ENCODE peak calls at places on chromosomes 11 and 22, in six cellular contexts. R is stimulated activated CD4-positive, alpha-beta T cell treated with anti-CD3 and anti-CD28 coated beads, Interleukin-12 subunit alpha, Interleukin-12 subunit beta, amount 100 ng/mL, for 48 hours; L is NCI-H748 treated with DMSO at 0.1 percent for 48 hours; G is mammary epithelial cell; N is GM04503; O is HEK293T. K is an unnamed sample.

GRCh38 chr22:42814215-42814614 is 42.9 kb downstream of the ARFGAP3 start:
- DNase-seq in R (no peak), O (no peak), G (no peak), L (peak; percentile 95), N (no peak), K (no peak)

GRCh38 chr11:62025429-62026105 is 58.1 kb upstream of the FTH1 start:
- DNase-seq in R (peak; percentile 36), L (no peak), G (peak; percentile 98), N (peak; percentile 87), O (peak; percentile 30), K (peak; percentile 91)

GRCh38 chr11:1854949-1855885 is 2.3 kb downstream of the LSP1 start:
- DNase-seq in O (no peak), L (no peak), N (no peak), G (no peak), R (peak; percentile 33), K (no peak)

GRCh38 chr11:27681664-27682063 is 18.6 kb downstream of the BDNF start:
- DNase-seq in O (no peak), G (no peak), L (no peak), N (no peak), R (no peak), K (no peak)

GRCh38 chr11:119459293-119459976 is 36.5 kb upstream of the THY1 start:
- DNase-seq in G (no peak), N (no peak), R (no peak), L (no peak), O (no peak), K (no peak)

GRCh38 chr11:105456950-105457349 is 152.9 kb upstream of the GRIA4 start:
- DNase-seq in N (no peak), O (peak; percentile 27), G (no peak), L (no peak), R (no peak), K (no peak)

GRCh38 chr22:43152355-43153071 is 1.2 kb downstream of the TSPO start:
- DNase-seq in N (no peak), L (no peak), R (peak; percentile 31), O (no peak), G (peak; percentile 68), K (no peak)

GRCh38 chr22:44603774-44604173 is 98.2 kb upstream of the PRR5 start:
- DNase-seq in N (no peak), G (no peak), L (no peak), O (no peak), R (no peak), K (no peak)

GRCh38 chr11:127106142-127106541 is 105.6 kb upstream of the KIRREL3 start:
- DNase-seq in L (no peak), O (no peak), N (peak; percentile 6), G (no peak), R (no peak), K (no peak)

K was measured in brain microvascular endothelial cell.